ENCODE peak calls at places on chromosomes 12 and 14, in four cellular contexts. Y is CD4-positive, alpha-beta T cell; B is lower lobe of right lung; S is OCI-LY7. T is an unnamed sample. For H3K9me3, the result is how much of the 10 kb centered on the place peaks cover.

GRCh38 chr12:69415471-69416275 is 54.5 kb upstream of the FRS2 start:
- DNase-seq in Y (no peak), B (no peak), S (peak), T (no peak)

GRCh38 chr12:7351177-7351576 is 47.3 kb downstream of the ACSM4 start:
- DNase-seq in Y (no peak), B (no peak), S (no peak), T (no peak)

GRCh38 chr12:91616401-91616800 is 433.8 kb upstream of the DCN start:
- DNase-seq in Y (no peak), B (no peak), S (no peak), T (no peak)

GRCh38 chr14:67650694-67651093 is 23.7 kb downstream of the VTI1B start:
- DNase-seq in Y (no peak), B (no peak), S (no peak), T (no peak)

GRCh38 chr12:80472912-80473500 is 29.0 kb downstream of the PTPRQ start:
- DNase-seq in Y (no peak), B (peak), S (peak), T (no peak)

GRCh38 chr12:25377475-25378179 is 126.9 kb upstream of the KRAS start:
- DNase-seq in Y (peak), B (no peak), S (no peak), T (peak)

GRCh38 chr12:57777367-57777766 is 5.0 kb downstream of the EEF1AKMT3 start:
- DNase-seq in Y (no peak), B (no peak), S (no peak), T (no peak)

GRCh38 chr12:124698211-124698997 is 131.0 kb upstream of the NCOR2 start:
- DNase-seq in Y (no peak), B (no peak), S (no peak), T (no peak)

GRCh38 chr12:52865090-52865944 is 16.5 kb upstream of the KRT78 start:
- DNase-seq in Y (no peak), B (peak), S (peak), T (no peak)

GRCh38 chr12:126784328-126784921 is 1482.5 kb upstream of the TMEM132C start:
- DNase-seq in Y (peak), B (no peak), S (peak), T (peak)

GRCh38 chr12:78306236-78306635 is 475.5 kb downstream of the NAV3 start:
- DNase-seq in Y (no peak), B (no peak), S (no peak), T (no peak)

GRCh38 chr12:57210461-57210860 is 6.1 kb upstream of the NXPH4 start:
- DNase-seq in Y (no peak), B (no peak), S (no peak), T (no peak)

GRCh38 chr12:103455020-103455763 is 40.6 kb downstream of the C12orf42 start:
- DNase-seq in Y (no peak), B (no peak), S (peak), T (no peak)

GRCh38 chr12:104505095-104505819 is 48.5 kb downstream of the CHST11 start:
- DNase-seq in Y (no peak), B (no peak), S (peak), T (no peak)

GRCh38 chr14:69739486-69739885 is 27.5 kb upstream of the SRSF5 start:
- DNase-seq in Y (no peak), B (no peak), S (no peak), T (no peak)

GRCh38 chr14:78455896-78456435 is 285.8 kb downstream of the NRXN3 start:
- DNase-seq in Y (no peak), B (no peak), S (peak), T (no peak)

GRCh38 chr12:15276088-15276698 is 46.1 kb upstream of the PTPRO start:
- DNase-seq in Y (no peak), B (no peak), S (peak), T (no peak)

GRCh38 chr14:99773496-99774203 is 19.6 kb upstream of the EML1 start:
- DNase-seq in Y (no peak), B (no peak), S (no peak), T (peak)

GRCh38 chr14:66443158-66443695 is 42.9 kb upstream of the CCDC196 start:
- DNase-seq in Y (no peak), B (no peak), S (no peak), T (no peak)

GRCh38 chr14:37034410-37035285 is 137.8 kb downstream of the SLC25A21 start:
- DNase-seq in Y (no peak), B (no peak), S (no peak), T (no peak)

GRCh38 chr12:14962180-14962579 is 779 bp upstream of the ARHGDIB start:
- DNase-seq in Y (no peak), B (no peak), S (peak), T (no peak)

GRCh38 chr12:62767946-62768345 is 167.0 kb downstream of the PPM1H start:
- DNase-seq in Y (no peak), B (no peak), S (no peak), T (no peak)

DNA sequence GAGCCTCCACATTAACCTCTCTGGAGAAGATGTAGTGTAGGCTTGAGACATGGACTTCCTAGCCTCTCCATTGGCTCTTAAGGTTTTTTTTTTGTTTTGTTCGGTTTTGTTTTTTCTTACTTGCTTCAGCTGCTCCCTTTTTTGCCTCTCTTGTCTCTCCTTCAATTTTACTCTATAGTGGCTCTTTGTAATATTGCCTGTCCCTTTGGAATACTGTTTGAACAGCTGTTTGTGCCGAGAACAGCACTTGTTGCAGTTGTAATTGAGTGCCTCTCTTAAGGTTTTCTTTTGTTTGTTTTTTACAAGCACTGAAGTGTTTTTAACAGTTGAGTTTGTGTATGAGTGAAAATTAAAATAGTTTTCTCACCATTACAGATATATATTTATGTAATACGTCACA is 567.7 kb downstream of the LRFN5 start:
- DNase-seq in Y (no peak), B (no peak), S (no peak), T (no peak)
- TF ChIP-seq CTCF in Y (no peak), B (no peak), S (no peak), T (no peak)

GRCh38 chr14:105884808-105885281 is 358.5 kb downstream of the TMEM121 start:
- DNase-seq in Y (no peak), B (peak), S (no peak), T (peak)

GRCh38 chr14:105888151-105888550 is 361.8 kb downstream of the TMEM121 start:
- DNase-seq in Y (no peak), B (no peak), S (no peak), T (no peak)

GRCh38 chr14:105882626-105883025 is 356.2 kb downstream of the TMEM121 start:
- DNase-seq in Y (no peak), B (peak), S (no peak), T (peak)

GRCh38 chr14:105883066-105884005 is 357.0 kb downstream of the TMEM121 start:
- DNase-seq in Y (no peak), B (peak), S (no peak), T (peak)

DNA sequence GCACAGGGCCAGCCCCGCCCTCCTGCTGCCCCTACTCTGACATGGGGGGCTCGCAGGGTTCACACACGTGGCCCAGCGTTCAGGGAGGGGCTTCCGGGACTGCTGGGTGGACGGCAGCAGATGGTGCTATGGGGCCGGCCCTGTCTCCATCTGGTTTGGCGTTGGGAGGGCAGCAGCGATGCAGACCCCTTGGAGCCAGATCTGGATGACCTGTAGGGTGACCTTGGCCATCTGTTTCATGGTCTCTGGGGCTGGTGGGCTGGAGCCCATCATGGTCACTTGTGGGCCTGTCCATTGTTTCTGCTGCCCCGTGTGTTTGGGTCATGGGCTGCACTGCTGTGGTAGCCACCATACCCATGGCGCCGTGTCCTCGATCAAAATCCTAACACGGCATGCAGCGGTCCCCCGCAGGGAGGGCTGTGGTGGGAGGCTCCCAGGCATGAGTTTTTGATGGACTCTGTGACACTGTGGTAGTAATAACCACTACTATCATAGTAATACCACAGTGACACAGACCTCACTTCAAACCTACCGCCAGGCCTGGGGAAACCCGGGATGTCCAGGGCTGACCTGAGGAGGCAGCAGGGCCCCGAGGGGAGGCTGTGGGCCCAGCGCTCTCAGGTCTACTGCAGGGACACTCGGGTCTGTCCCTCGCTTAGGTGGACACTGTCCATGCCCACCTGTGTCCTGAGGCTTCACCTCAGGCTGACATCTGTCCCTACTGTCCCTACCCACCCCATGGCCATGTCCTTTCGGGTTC is 359.4 kb downstream of the TMEM121 start:
- DNase-seq in Y (no peak), B (peak), S (no peak), T (peak)
- H3K9me3 ChIP-seq in Y (under half), B (under half), S (under half), T (under half)

GRCh38 chr12:85155791-85156190 is 119.6 kb downstream of the LRRIQ1 start:
- DNase-seq in Y (no peak), B (no peak), S (peak), T (no peak)
- TF ChIP-seq CTCF in Y (no peak), B (no peak), S (peak), T (no peak)

GRCh38 chr12:133107121-133107520 is 23.0 kb downstream of the ZNF891 start:
- DNase-seq in Y (no peak), B (no peak), S (no peak), T (no peak)
- H3K9me3 ChIP-seq in Y (half or more), B (half or more), S (half or more), T (half or more)

GRCh38 chr12:46914336-46914735 is 88.5 kb upstream of the SLC38A4 start:
- DNase-seq in Y (no peak), B (no peak), S (no peak), T (no peak)

GRCh38 chr12:46915861-46916260 is 90.1 kb upstream of the SLC38A4 start:
- DNase-seq in Y (no peak), B (no peak), S (no peak), T (no peak)

GRCh38 chr12:46915082-46915481 is 89.3 kb upstream of the SLC38A4 start:
- DNase-seq in Y (no peak), B (no peak), S (no peak), T (no peak)

GRCh38 chr12:46918631-46919030 is 92.8 kb upstream of the SLC38A4 start:
- DNase-seq in Y (no peak), B (no peak), S (no peak), T (no peak)

DNA sequence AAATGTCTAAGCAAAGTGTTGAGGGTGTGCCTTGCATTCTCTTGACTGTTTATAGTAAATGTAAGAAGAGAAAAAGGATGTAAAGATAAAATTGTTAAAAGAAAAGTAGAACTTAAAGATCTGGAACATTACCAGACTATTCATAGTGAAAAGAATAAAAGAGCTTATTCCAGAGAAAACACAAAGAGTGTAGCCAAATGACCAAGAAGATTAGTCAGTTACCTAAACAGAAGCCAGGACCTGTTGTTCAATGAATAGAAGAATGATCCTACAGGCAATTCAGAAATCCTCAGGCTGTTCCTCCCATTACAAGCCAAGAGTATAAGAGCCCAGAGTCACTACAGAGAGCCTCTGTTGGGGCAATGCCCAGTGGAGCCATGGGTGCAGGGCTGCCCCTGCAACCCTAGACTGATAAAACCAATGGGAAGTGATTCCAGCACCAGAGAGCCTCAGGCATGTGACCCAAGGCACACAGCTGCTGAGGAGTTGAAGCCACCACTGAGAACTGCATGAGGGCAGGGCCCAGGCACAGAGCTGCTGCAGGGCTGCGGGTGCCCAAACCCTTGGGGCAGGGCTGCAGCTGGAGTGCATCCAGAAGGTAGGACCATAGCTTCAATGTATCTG is 91.1 kb upstream of the SLC38A4 start:
- DNase-seq in Y (no peak), B (no peak), S (no peak), T (no peak)
- TF ChIP-seq CTCF in Y (no peak), B (no peak), S (no peak), T (no peak)

DNA sequence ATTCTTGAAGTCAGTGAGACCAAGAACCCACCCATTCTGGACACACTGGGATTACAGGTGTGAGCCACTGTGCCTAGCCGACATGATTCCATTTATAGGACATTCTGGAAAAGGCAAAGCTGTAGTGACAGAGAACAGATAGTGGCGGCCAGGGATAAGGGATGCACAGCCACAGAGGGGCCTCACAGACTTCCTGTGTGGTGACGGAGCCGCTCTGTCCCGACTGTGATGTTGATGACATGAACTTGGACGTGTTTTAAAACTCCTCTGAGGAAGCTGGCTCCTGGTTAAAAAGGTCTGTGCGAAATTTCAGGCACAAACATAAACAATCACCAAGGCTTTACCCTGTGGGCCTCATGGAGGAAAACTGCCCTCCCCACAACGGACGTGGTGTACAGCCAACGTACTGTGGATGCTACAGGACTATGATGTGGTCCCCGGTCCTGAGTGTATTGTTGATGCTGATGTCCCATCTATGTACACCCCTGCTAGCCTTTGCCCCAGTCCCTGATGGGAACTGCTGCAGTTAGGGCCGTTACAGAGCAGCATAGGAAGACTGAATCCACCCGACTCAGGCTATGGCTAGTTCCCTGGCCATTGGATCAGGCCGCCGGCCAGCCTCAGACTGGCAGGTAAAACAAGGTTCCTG is 15.9 kb downstream of the ZNF605 start:
- DNase-seq in Y (no peak), B (no peak), S (no peak), T (no peak)
- H3K9me3 ChIP-seq in Y (under half), B (half or more), S (under half), T (half or more)

DNA sequence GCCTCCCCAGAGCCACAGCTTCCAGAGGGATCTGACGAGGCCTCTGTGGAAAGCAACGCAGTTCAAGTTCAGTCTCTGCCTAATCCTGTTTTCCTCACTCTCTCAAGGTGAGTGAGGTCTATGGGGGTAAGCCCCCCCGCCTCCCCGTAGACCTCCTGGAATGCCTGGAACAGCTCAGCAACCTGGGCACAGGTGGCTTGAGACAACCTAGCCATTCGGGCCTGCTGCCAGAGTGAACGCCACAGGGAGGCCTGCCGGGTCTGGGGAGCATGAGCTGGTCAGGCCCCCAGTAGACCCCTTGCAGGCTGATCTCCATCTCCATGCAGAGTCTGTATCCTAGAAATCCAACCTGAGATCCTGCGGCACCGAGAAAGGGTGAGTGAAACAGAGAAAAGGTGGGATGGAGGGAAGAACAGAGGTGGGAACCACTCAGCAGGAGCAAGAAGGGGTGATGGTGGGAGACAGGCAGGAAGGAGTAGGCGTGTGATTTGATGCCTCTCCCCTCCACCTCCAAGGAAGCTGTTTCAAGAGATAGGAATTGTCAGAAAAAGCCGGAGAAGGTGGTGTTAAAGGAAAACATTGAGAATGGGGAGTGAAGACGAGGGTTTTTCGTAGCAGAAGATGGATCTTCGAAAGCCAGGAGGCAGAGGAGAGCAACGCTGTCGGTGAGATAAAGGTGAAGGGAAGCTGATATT is 123.1 kb upstream of the PRMT8 start:
- DNase-seq in Y (no peak), B (no peak), S (no peak), T (no peak)
- TF ChIP-seq CTCF in Y (no peak), B (no peak), S (no peak), T (no peak)

GRCh38 chr14:90941705-90942104 is 118.7 kb downstream of the RPS6KA5 start:
- DNase-seq in Y (no peak), B (no peak), S (no peak), T (no peak)

GRCh38 chr14:90942511-90942910 is 117.9 kb downstream of the RPS6KA5 start:
- DNase-seq in Y (no peak), B (no peak), S (no peak), T (no peak)

GRCh38 chr14:90943367-90943766 is 117.1 kb downstream of the RPS6KA5 start:
- DNase-seq in Y (no peak), B (no peak), S (no peak), T (no peak)

GRCh38 chr14:90938615-90939014 is 121.8 kb downstream of the RPS6KA5 start:
- DNase-seq in Y (no peak), B (no peak), S (no peak), T (no peak)

GRCh38 chr14:90940318-90940962 is 120.0 kb downstream of the RPS6KA5 start:
- DNase-seq in Y (no peak), B (no peak), S (no peak), T (no peak)
- H3K9me3 ChIP-seq in Y (under half), B (under half), S (under half), T (under half)

T was measured in upper lobe of left lung.